ENCODE peak calls at places on chromosomes 12 and 14, in five cellular contexts. O is kidney, X is A549, K is GM23338, V is sigmoid colon. T is an unnamed sample. For H3K4me1, the result is how much of the 10 kb centered on the place peaks cover.

GRCh38 chr14:50242566-50243288 is 11.3 kb upstream of the SOS2 start:
- DNase-seq in X (no peak), O (no peak), V (no peak), K (no peak), T (no peak)

GRCh38 chr12:127101086-127101485 is 1165.9 kb upstream of the TMEM132C start:
- DNase-seq in X (no peak), V (no peak), O (no peak), K (no peak), T (no peak)

GRCh38 chr14:104550340-104550848 is 29.2 kb upstream of the C14orf180 start:
- DNase-seq in K (no peak), O (peak), X (no peak), V (peak), T (no peak)

GRCh38 chr12:58819345-58819744 is 101.0 kb downstream of the LRIG3 start:
- DNase-seq in V (no peak), X (no peak), K (peak), O (no peak), T (no peak)

GRCh38 chr12:47964102-47964723 is 817 bp downstream of the TMEM106C start:
- DNase-seq in K (peak), V (peak), O (peak), X (peak), T (peak)

GRCh38 chr12:24947541-24948451 is 1.1 kb downstream of the BCAT1 start:
- DNase-seq in K (peak), V (no peak), O (no peak), X (no peak), T (no peak)

GRCh38 chr14:74502236-74503019 is 8.9 kb downstream of the ISCA2 start:
- DNase-seq in V (no peak), K (peak), O (no peak), X (peak), T (no peak)

GRCh38 chr14:25121342-25122129 is 71.6 kb upstream of the STXBP6 start:
- DNase-seq in O (no peak), X (no peak), V (no peak), K (peak), T (no peak)

GRCh38 chr14:55599250-55599879 is 19.4 kb downstream of the KTN1 start:
- DNase-seq in V (no peak), K (no peak), O (peak), X (no peak), T (peak)

GRCh38 chr14:73833530-73834257 is 17.9 kb upstream of the PTGR2 start:
- DNase-seq in O (peak), X (no peak), V (no peak), K (peak), T (no peak)

GRCh38 chr12:2198088-2198501 is 145.3 kb downstream of the CACNA1C start:
- DNase-seq in O (no peak), K (peak), V (peak), X (no peak), T (no peak)

GRCh38 chr12:96907681-96908163 is 665 bp downstream of the NEDD1 start:
- DNase-seq in O (no peak), V (no peak), X (peak), K (peak), T (peak)

GRCh38 chr14:99838555-99839193 is 45.5 kb downstream of the EML1 start:
- DNase-seq in X (no peak), K (peak), V (no peak), O (no peak), T (no peak)

GRCh38 chr12:4567073-4567881 is 5.3 kb downstream of the DYRK4 start:
- DNase-seq in K (no peak), X (no peak), V (no peak), O (no peak), T (peak)

GRCh38 chr14:77582511-77582910 is 33.9 kb downstream of the SPTLC2 start:
- DNase-seq in V (no peak), K (no peak), O (no peak), X (no peak), T (no peak)

GRCh38 chr14:93332032-93332852 is 594 bp downstream of the BTBD7 start:
- DNase-seq in K (peak), X (no peak), O (peak), V (peak), T (peak)

GRCh38 chr14:81400852-81401251 is 728 bp upstream of the STON2 start:
- DNase-seq in V (peak), X (peak), K (peak), O (no peak), T (peak)

GRCh38 chr14:37034410-37035285 is 137.8 kb downstream of the SLC25A21 start:
- DNase-seq in K (no peak), O (no peak), X (no peak), V (no peak), T (no peak)

GRCh38 chr12:5745251-5745888 is 199.7 kb downstream of the ANO2 start:
- DNase-seq in O (no peak), K (peak), X (peak), V (no peak), T (peak)

GRCh38 chr14:70009961-70010360 is 130.7 kb downstream of the SMOC1 start:
- DNase-seq in O (no peak), X (no peak), K (no peak), V (peak), T (no peak)

GRCh38 chr12:57116580-57117281 is 5.6 kb upstream of the STAT6 start:
- DNase-seq in K (no peak), V (no peak), X (no peak), O (no peak), T (no peak)

GRCh38 chr12:108629824-108630476 is 3.7 kb downstream of the SELPLG start:
- DNase-seq in V (no peak), O (no peak), K (no peak), X (no peak), T (peak)

GRCh38 chr12:113358381-113359132 is at the start of gene PLBD2:
- DNase-seq in V (peak), K (peak), O (peak), X (peak), T (peak)
- TF ChIP-seq CTCF in V (no peak), K (no peak), O (no peak), X (no peak), T (no peak)

DNA sequence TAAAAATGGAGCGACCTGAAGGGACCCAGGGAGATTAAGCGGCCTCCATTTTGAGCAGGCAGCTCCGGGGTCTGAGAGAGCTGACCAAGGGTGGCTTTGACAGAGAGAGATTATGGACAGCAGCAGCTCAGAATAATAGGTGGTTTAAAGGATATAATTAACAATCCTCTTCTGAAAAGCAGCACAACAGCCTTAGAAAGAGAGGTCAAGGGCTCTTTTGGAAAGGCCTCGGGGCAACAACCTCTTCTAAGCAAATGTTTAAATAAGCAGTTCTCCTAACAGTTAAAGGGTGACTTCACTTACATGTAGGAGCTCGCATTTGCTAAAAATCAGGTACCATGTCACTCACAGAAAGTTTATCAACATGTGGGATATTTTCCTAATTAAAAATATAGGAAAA is 87.2 kb upstream of the FRMD6 start:
- DNase-seq in O (no peak), X (no peak), K (no peak), V (no peak), T (no peak)
- H3K27ac ChIP-seq in O (no peak), X (peak), K (no peak), V (no peak), T (no peak)

GRCh38 chr14:59202031-59202430 is 13.6 kb downstream of the DAAM1 start:
- DNase-seq in V (no peak), X (no peak), O (no peak), K (no peak), T (no peak)

GRCh38 chr14:59197695-59198262 is 9.3 kb downstream of the DAAM1 start:
- DNase-seq in X (no peak), K (no peak), O (no peak), V (no peak), T (no peak)

GRCh38 chr14:59200214-59200613 is 11.7 kb downstream of the DAAM1 start:
- DNase-seq in V (no peak), O (no peak), K (no peak), X (no peak), T (no peak)

GRCh38 chr14:59199205-59199604 is 10.7 kb downstream of the DAAM1 start:
- DNase-seq in O (no peak), K (no peak), X (no peak), V (no peak), T (no peak)

DNA sequence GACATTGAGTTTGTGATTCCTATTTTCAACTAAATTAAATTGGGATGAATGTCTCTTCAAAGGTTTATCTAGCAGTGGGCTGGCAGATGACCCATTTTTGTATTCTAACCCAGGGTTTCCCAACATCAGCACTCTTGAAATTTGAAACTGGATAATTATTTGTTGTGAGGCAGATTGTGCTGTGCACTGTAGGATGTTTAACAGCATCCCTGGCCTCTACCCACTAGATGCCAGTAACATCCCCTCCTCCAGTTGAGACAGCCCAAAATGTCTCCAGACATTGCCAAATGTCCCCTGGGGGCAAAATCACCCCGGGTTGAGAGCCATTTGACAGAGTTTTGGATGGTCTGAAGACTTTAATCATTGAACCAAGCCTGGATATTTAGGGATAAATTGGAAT is 11.1 kb downstream of the DAAM1 start:
- DNase-seq in X (no peak), O (no peak), V (no peak), K (no peak), T (no peak)
- H3K4me1 ChIP-seq in X (under half), O (under half), V (under half), K (under half), T (under half)

DNA sequence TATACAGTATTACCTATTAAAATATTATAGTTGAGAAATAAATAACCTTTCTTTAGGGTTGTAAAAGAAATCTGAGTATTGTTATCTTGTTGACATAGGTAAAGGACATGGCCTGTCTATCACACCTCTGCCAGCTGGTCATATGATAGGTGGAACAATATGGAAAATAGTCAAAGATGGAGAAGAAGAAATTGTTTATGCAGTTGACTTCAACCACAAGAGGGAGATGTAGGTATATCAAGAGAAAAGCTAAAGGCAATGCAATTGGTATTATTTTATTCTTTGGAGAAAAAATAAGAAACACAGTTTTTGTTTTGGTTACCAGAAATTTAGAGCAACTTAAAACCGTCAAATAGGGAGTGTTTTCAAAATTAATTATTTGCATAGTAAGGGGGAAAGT is 13.5 kb downstream of the CPSF2 start:
- DNase-seq in V (no peak), O (no peak), K (peak), X (peak), T (no peak)
- TF ChIP-seq CTCF in V (no peak), O (no peak), K (peak), X (peak), T (peak)

GRCh38 chr14:21258194-21258888 is 10.9 kb downstream of the HNRNPC start:
- DNase-seq in X (no peak), O (no peak), K (no peak), V (no peak), T (no peak)

GRCh38 chr14:21256539-21257394 is 12.5 kb downstream of the HNRNPC start:
- DNase-seq in V (no peak), X (no peak), K (no peak), O (no peak), T (no peak)

GRCh38 chr14:21261824-21262223 is 7.4 kb downstream of the HNRNPC start:
- DNase-seq in V (no peak), X (no peak), O (no peak), K (no peak), T (no peak)

GRCh38 chr14:21257395-21258193 is 11.6 kb downstream of the HNRNPC start:
- DNase-seq in K (no peak), O (no peak), V (no peak), X (no peak), T (peak)

GRCh38 chr14:21258889-21259787 is 10.1 kb downstream of the HNRNPC start:
- DNase-seq in O (no peak), V (no peak), K (no peak), X (no peak), T (no peak)
- H3K27ac ChIP-seq in O (no peak), V (no peak), K (peak), X (no peak), T (no peak)

DNA sequence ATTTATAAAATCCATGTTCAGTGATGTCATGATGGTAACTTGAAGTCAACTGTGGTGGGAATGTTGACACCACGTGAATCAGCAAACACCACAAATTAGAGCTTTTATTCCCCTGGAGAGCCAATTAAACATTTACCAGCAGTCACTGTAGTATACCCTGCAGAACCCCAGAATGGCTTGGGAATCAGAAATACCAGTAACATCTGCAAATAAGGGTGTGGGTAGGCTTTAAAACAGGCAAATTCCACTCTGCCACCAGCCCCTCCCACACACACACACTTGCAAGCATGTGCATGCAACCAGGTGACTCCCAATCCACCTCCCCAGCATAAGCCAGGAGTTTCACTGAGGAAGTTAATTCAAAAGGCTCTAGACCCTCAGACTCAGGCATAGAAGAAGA is 63.6 kb upstream of the TMEM263 start:
- DNase-seq in V (no peak), O (no peak), X (no peak), K (no peak), T (no peak)
- H3K4me1 ChIP-seq in V (under half), O (under half), X (under half), K (under half), T (under half)

DNA sequence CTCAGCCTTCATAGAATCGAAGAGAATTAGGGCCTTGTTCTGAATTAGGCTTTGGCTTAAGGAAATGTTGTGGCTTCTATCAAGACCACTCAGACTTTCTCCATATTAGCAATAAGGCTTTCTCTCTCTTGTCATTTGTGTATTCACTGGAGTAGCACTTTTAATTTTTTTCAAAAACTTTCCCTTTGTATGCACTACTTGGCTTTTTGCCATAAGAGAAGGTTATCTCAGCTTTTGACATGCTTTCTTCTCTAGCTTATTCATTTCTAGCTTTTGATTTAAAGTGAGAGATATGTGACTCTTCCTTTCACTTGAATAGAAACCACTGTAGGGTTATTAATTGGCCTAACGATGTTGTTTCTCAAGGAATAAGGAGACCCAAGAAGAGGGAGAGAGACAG is 244.2 kb downstream of the GPHN start:
- DNase-seq in V (no peak), O (no peak), K (no peak), X (no peak), T (no peak)
- TF ChIP-seq CTCF in V (no peak), O (no peak), K (no peak), X (no peak), T (no peak)

DNA sequence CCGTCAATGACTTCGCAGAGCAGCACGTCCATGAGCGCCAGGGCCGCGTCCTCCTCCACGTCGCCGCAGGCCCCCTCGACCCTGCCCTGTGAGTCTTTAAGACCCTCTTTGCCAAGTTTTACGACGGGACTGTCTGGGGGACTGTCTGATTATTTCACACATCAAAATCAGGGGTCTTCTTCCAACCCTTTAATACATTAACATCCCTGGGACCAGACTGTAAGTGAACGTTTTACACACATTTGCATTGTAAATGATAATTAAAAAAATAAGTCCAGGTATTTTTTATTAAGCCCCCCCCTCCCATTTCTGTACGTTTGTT is 1.9 kb downstream of the FOXG1 start:
- DNase-seq in O (no peak), V (no peak), X (no peak), K (no peak), T (no peak)
- H3K27ac ChIP-seq in O (no peak), V (no peak), X (no peak), K (no peak), T (no peak)

DNA sequence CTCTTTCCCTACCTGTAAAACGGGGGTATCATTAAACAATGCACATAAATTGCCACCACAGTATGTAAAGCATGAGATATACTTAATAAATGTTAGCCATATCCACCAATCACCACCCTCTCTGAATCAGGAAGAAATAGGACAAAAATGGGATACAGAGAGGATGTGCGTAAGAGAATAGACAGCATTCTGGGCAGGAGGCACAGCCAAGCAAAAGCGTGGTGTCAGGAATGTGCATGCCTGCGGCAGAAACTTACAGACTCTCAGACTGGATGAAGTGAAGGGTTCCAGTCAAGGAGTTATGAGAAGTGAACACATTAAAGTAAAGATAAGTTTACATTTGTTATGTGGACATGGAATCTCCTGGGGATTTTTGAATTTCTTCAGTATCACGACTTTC is 121.7 kb upstream of the MDM1 start:
- DNase-seq in K (no peak), X (no peak), V (no peak), O (no peak), T (no peak)
- H3K4me1 ChIP-seq in K (under half), X (under half), V (under half), O (under half), T (under half)

T was measured in adrenal gland.